ENCODE peak calls at places on chromosomes 13 and 19, in five cellular contexts. S, E, Z, W and R are unnamed samples.

GRCh38 chr13:80654638-80655249 is 313.8 kb upstream of the SPRY2 start:
- DNase-seq in S (no peak), E (no peak), Z (peak; percentile 13), W (no peak), R (no peak)

GRCh38 chr19:35757231-35757748 is 461 bp upstream of the HSPB6 start:
- DNase-seq in S (no peak), E (no peak), Z (peak; percentile 98), W (peak; percentile 43), R (no peak)

GRCh38 chr19:55490478-55491436 is 2.5 kb downstream of the SSC5D start:
- DNase-seq in S (no peak), E (no peak), Z (no peak), W (no peak), R (no peak)

GRCh38 chr19:10678813-10679212 is 22.4 kb upstream of the QTRT1 start:
- DNase-seq in S (no peak), E (no peak), Z (no peak), W (no peak), R (no peak)

GRCh38 chr19:51971624-51972023 is 15.0 kb downstream of the ZNF350 start:
- DNase-seq in S (no peak), E (no peak), Z (peak; percentile 33), W (peak; percentile 5), R (no peak)

GRCh38 chr13:52926971-52927370 is 78.5 kb upstream of the PCDH8 start:
- DNase-seq in S (no peak), E (no peak), Z (no peak), W (no peak), R (no peak)

GRCh38 chr19:55305491-55305890 is 19.6 kb downstream of the TMEM150B start:
- DNase-seq in S (peak; percentile 55), E (no peak), Z (no peak), W (peak; percentile 56), R (peak; percentile 57)

GRCh38 chr19:17837972-17838371 is 9.8 kb downstream of the JAK3 start:
- DNase-seq in S (no peak), E (no peak), Z (no peak), W (no peak), R (no peak)

GRCh38 chr13:85558118-85558517 is 241.1 kb downstream of the SLITRK6 start:
- DNase-seq in S (no peak), E (no peak), Z (no peak), W (no peak), R (no peak)

GRCh38 chr19:29576043-29576442 is 30.0 kb upstream of the POP4 start:
- DNase-seq in S (no peak), E (no peak), Z (no peak), W (no peak), R (no peak)

GRCh38 chr19:4303778-4304508 is 455 bp upstream of the FSD1 start:
- DNase-seq in S (no peak), E (no peak), Z (no peak), W (no peak), R (no peak)

GRCh38 chr19:40605201-40605971 is 4.2 kb downstream of the LTBP4 start:
- DNase-seq in S (peak; percentile 64), E (no peak), Z (peak; percentile 63), W (peak; percentile 88), R (peak; percentile 89)

GRCh38 chr19:22608441-22608840 is 25.7 kb upstream of the ZNF492 start:
- DNase-seq in S (no peak), E (no peak), Z (no peak), W (no peak), R (no peak)

GRCh38 chr19:17292301-17293074 is 10.7 kb downstream of the ABHD8 start:
- DNase-seq in S (peak; percentile 87), E (peak; percentile 73), Z (peak; percentile 83), W (peak; percentile 87), R (peak; percentile 82)

GRCh38 chr13:34070006-34070405 is 252.1 kb downstream of the RFC3 start:
- DNase-seq in S (no peak), E (no peak), Z (peak; percentile 19), W (no peak), R (no peak)

GRCh38 chr13:26604784-26605183 is 47.3 kb downstream of the WASF3 start:
- DNase-seq in S (no peak), E (no peak), Z (no peak), W (no peak), R (no peak)

GRCh38 chr13:97875911-97876310 is 77.6 kb upstream of the IPO5 start:
- DNase-seq in S (no peak), E (no peak), Z (no peak), W (no peak), R (no peak)

GRCh38 chr19:45340899-45341453 is 426 bp downstream of the KLC3 start:
- DNase-seq in S (no peak), E (no peak), Z (no peak), W (peak; percentile 31), R (no peak)

GRCh38 chr13:41962994-41963393 is 2.1 kb upstream of the VWA8 start:
- DNase-seq in S (no peak), E (no peak), Z (no peak), W (no peak), R (no peak)

GRCh38 chr19:18588611-18589379 is at the start of gene REX1BD:
- DNase-seq in S (peak; percentile 83), E (peak; percentile 72), Z (peak; percentile 78), W (peak; percentile 79), R (peak; percentile 72)

GRCh38 chr19:48186541-48186991 is 16.1 kb downstream of the ZSWIM9 start:
- DNase-seq in S (no peak), E (no peak), Z (no peak), W (no peak), R (no peak)

GRCh38 chr13:30739646-30740642 is 4.6 kb downstream of the ALOX5AP start:
- DNase-seq in S (peak; percentile 47), E (no peak), Z (peak; percentile 91), W (peak; percentile 3), R (no peak)

GRCh38 chr13:31073859-31074718 is 87.6 kb downstream of the HSPH1 start:
- DNase-seq in S (peak; percentile 32), E (no peak), Z (peak; percentile 18), W (no peak), R (no peak)

GRCh38 chr13:109904218-109904617 is 117.8 kb upstream of the IRS2 start:
- DNase-seq in S (no peak), E (no peak), Z (no peak), W (no peak), R (no peak)

GRCh38 chr19:35142531-35143230 is 374 bp upstream of the FXYD7 start:
- DNase-seq in S (peak; percentile 66), E (peak; percentile 49), Z (no peak), W (peak; percentile 82), R (peak; percentile 55)

GRCh38 chr13:33174491-33174890 is 111.1 kb downstream of the STARD13 start:
- DNase-seq in S (no peak), E (no peak), Z (no peak), W (no peak), R (no peak)

GRCh38 chr19:31071157-31071855 is 277.9 kb downstream of the TSHZ3 start:
- DNase-seq in S (no peak), E (no peak), Z (no peak), W (no peak), R (no peak)

GRCh38 chr13:113853518-113854237 is 10.2 kb downstream of the GAS6 start:
- DNase-seq in S (no peak), E (no peak), Z (peak; percentile 52), W (no peak), R (no peak)

GRCh38 chr13:95474992-95475391 is 77.5 kb upstream of the CLDN10 start:
- DNase-seq in S (no peak), E (no peak), Z (no peak), W (no peak), R (no peak)

GRCh38 chr19:19956431-19957075 is 55.8 kb downstream of the ZNF93 start:
- DNase-seq in S (no peak), E (no peak), Z (no peak), W (no peak), R (no peak)

GRCh38 chr13:47499358-47500150 is 501.5 kb downstream of the SUCLA2 start:
- DNase-seq in S (no peak), E (no peak), Z (peak; percentile 92), W (no peak), R (no peak)

GRCh38 chr13:75405976-75406703 is 75.8 kb downstream of the TBC1D4 start:
- DNase-seq in S (no peak), E (no peak), Z (peak; percentile 63), W (no peak), R (no peak)

GRCh38 chr19:40799558-40800338 is 757 bp downstream of the EGLN2 start:
- DNase-seq in S (no peak), E (no peak), Z (no peak), W (peak; percentile 40), R (no peak)

GRCh38 chr19:17743874-17744273 is 7.4 kb upstream of the FCHO1 start:
- DNase-seq in S (no peak), E (no peak), Z (peak; percentile 29), W (no peak), R (peak; percentile 21)